ENCODE peak calls at places on chromosomes 13 and 19, in six cellular contexts. T, N, S, Y, J and I are unnamed samples.

GRCh38 chr13:46146898-46147297 is 35.1 kb downstream of the LCP1 start:
- DNase-seq in T (peak; percentile 42), N (no peak), S (no peak), Y (no peak), J (no peak), I (no peak)

GRCh38 chr19:35449347-35450043 is 1.4 kb downstream of the FFAR2 start:
- DNase-seq in T (peak; percentile 37), N (no peak), S (no peak), Y (no peak), J (no peak), I (no peak)

GRCh38 chr19:36041831-36042230 is 9.2 kb upstream of the CLIP3 start:
- DNase-seq in T (no peak), N (no peak), S (no peak), Y (no peak), J (no peak), I (no peak)

GRCh38 chr19:39506944-39507714 is 7.8 kb upstream of the SELENOV start:
- DNase-seq in T (peak; percentile 96), N (peak; percentile 92), S (no peak), Y (peak; percentile 81), J (peak; percentile 86), I (peak; percentile 83)

GRCh38 chr13:39378293-39378692 is 224.7 kb downstream of the LHFPL6 start:
- DNase-seq in T (no peak), N (no peak), S (no peak), Y (no peak), J (no peak), I (no peak)

GRCh38 chr19:5891572-5891937 is 12.0 kb downstream of the NDUFA11 start:
- DNase-seq in T (peak; percentile 41), N (no peak), S (no peak), Y (no peak), J (no peak), I (no peak)

GRCh38 chr13:98961204-98962105 is 16.4 kb downstream of the DOCK9 start:
- DNase-seq in T (no peak), N (no peak), S (no peak), Y (no peak), J (no peak), I (no peak)

GRCh38 chr13:109989155-109989554 is 202.8 kb upstream of the IRS2 start:
- DNase-seq in T (no peak), N (no peak), S (no peak), Y (no peak), J (no peak), I (no peak)

GRCh38 chr19:55146648-55147218 is 2.3 kb downstream of the TNNT1 start:
- DNase-seq in T (peak; percentile 70), N (peak; percentile 88), S (no peak), Y (peak; percentile 88), J (no peak), I (no peak)

GRCh38 chr13:23956106-23956505 is 58.8 kb upstream of the C1QTNF9B start:
- DNase-seq in T (no peak), N (no peak), S (no peak), Y (no peak), J (no peak), I (no peak)

GRCh38 chr13:92538164-92538563 is 688.4 kb upstream of the GPC6 start:
- DNase-seq in T (no peak), N (no peak), S (no peak), Y (no peak), J (no peak), I (no peak)

GRCh38 chr19:41792513-41793413 is 3.6 kb upstream of the CEACAM3 start:
- DNase-seq in T (peak; percentile 50), N (peak; percentile 77), S (no peak), Y (peak; percentile 76), J (no peak), I (no peak)

GRCh38 chr13:49716615-49717014 is 25.3 kb upstream of the EBPL start:
- DNase-seq in T (no peak), N (no peak), S (no peak), Y (no peak), J (no peak), I (no peak)

GRCh38 chr19:42132030-42132628 is at the start of gene POU2F2:
- DNase-seq in T (no peak), N (peak; percentile 40), S (peak; percentile 41), Y (peak; percentile 69), J (peak; percentile 79), I (peak; percentile 78)

GRCh38 chr19:19110410-19111137 is 27.7 kb downstream of the TMEM161A start:
- DNase-seq in T (peak; percentile 89), N (no peak), S (no peak), Y (no peak), J (no peak), I (no peak)

GRCh38 chr13:33868343-33868994 is 50.5 kb downstream of the RFC3 start:
- DNase-seq in T (no peak), N (no peak), S (no peak), Y (no peak), J (no peak), I (no peak)

GRCh38 chr13:35720290-35720689 is 243.8 kb upstream of the MAB21L1 start:
- DNase-seq in T (no peak), N (no peak), S (no peak), Y (no peak), J (no peak), I (no peak)

GRCh38 chr19:2288743-2289713 is 7.1 kb upstream of the PEAK3 start:
- DNase-seq in T (no peak), N (no peak), S (no peak), Y (no peak), J (no peak), I (no peak)

GRCh38 chr13:91409661-91410060 is 11.2 kb downstream of the GPC5 start:
- DNase-seq in T (no peak), N (no peak), S (no peak), Y (no peak), J (no peak), I (no peak)
- TF ChIP-seq TAF1 in T (no peak), N (no peak), S (no peak), Y (no peak), J (no peak), I (no peak)

GRCh38 chr13:47798906-47799305 is 202.2 kb downstream of the SUCLA2 start:
- DNase-seq in T (no peak), N (no peak), S (no peak), Y (no peak), J (no peak), I (no peak)
- TF ChIP-seq TAF1 in T (no peak), N (no peak), S (no peak), Y (no peak), J (no peak), I (no peak)

GRCh38 chr13:94292323-94292640 is 187.2 kb downstream of the DCT start:
- DNase-seq in T (no peak), N (no peak), S (no peak), Y (no peak), J (no peak), I (no peak)
- TF ChIP-seq TAF1 in T (no peak), N (no peak), S (no peak), Y (no peak), J (no peak), I (no peak)

GRCh38 chr19:7860902-7861618 is 13.1 kb downstream of the PRR36 start:
- DNase-seq in T (no peak), N (no peak), S (no peak), Y (no peak), J (no peak), I (no peak)

GRCh38 chr19:7863157-7863970 is 10.8 kb downstream of the PRR36 start:
- DNase-seq in T (no peak), N (no peak), S (no peak), Y (peak; percentile 82), J (no peak), I (no peak)

GRCh38 chr19:7861619-7862412 is 12.4 kb downstream of the PRR36 start:
- DNase-seq in T (no peak), N (no peak), S (no peak), Y (no peak), J (no peak), I (no peak)

GRCh38 chr19:7863971-7864718 is 10.0 kb downstream of the PRR36 start:
- DNase-seq in T (no peak), N (no peak), S (no peak), Y (no peak), J (peak; percentile 17), I (no peak)

GRCh38 chr19:7862413-7862951 is 11.7 kb downstream of the PRR36 start:
- DNase-seq in T (peak; percentile 99), N (peak; percentile 98), S (no peak), Y (peak; percentile 99), J (peak; percentile 82), I (peak; percentile 87)
- TF ChIP-seq TAF1 in T (no peak), N (no peak), S (no peak), Y (peak; percentile 37), J (no peak), I (no peak)